ENCODE peak calls at places on chromosomes 13 and 19, in six cellular contexts. C, U, X, T, J and E are unnamed samples.
A peak's percentile ranks its signal among the peaks of the same experiment; 100 is the strongest.

GRCh38 chr13:98466634-98467236 is 110.2 kb downstream of the STK24 start:
- DNase-seq in C (peak; percentile 77), U (peak; percentile 77), X (peak; percentile 94), T (peak; percentile 55), J (peak; percentile 67), E (peak; percentile 72)

GRCh38 chr13:97194473-97194872 is 27.7 kb upstream of the MBNL2 start:
- DNase-seq in C (no peak), U (peak; percentile 91), X (no peak), T (peak; percentile 78), J (peak; percentile 92), E (no peak)

GRCh38 chr19:3142292-3142670 is 6.4 kb downstream of the GNA15 start:
- DNase-seq in C (no peak), U (no peak), X (no peak), T (peak; percentile 87), J (peak; percentile 36), E (peak; percentile 88)

GRCh38 chr19:42254083-42254849 is 662 bp downstream of the ERF start:
- DNase-seq in C (peak; percentile 72), U (peak; percentile 86), X (peak; percentile 83), T (peak; percentile 32), J (peak; percentile 72), E (peak; percentile 74)

GRCh38 chr19:42252365-42253244 is 2.3 kb downstream of the ERF start:
- DNase-seq in C (no peak), U (peak; percentile 25), X (no peak), T (peak; percentile 68), J (no peak), E (peak; percentile 81)

GRCh38 chr19:13765395-13766094 is 1.2 kb downstream of the MRI1 start:
- DNase-seq in C (peak; percentile 34), U (peak; percentile 42), X (peak; percentile 49), T (no peak), J (peak; percentile 48), E (peak; percentile 36)

GRCh38 chr19:12997225-12997966 is 2.1 kb downstream of the NFIX start:
- DNase-seq in C (no peak), U (no peak), X (no peak), T (no peak), J (no peak), E (no peak)

GRCh38 chr13:103351035-103351828 is 285.0 kb upstream of the SLC10A2 start:
- DNase-seq in C (peak; percentile 61), U (peak; percentile 63), X (peak; percentile 49), T (no peak), J (peak; percentile 71), E (peak; percentile 2)

GRCh38 chr13:27026396-27026795 is 145.2 kb downstream of the USP12 start:
- DNase-seq in C (peak; percentile 10), U (no peak), X (no peak), T (no peak), J (no peak), E (no peak)

GRCh38 chr13:38537026-38537425 is 149.9 kb upstream of the FREM2 start:
- DNase-seq in C (no peak), U (no peak), X (no peak), T (no peak), J (no peak), E (no peak)

GRCh38 chr13:30108913-30109237 is 198.5 kb downstream of the KATNAL1 start:
- DNase-seq in C (no peak), U (no peak), X (no peak), T (no peak), J (peak; percentile 92), E (no peak)

GRCh38 chr19:45098521-45099464 is 5.8 kb downstream of the PPP1R37 start:
- DNase-seq in C (no peak), U (no peak), X (no peak), T (peak; percentile 45), J (no peak), E (no peak)

GRCh38 chr13:24927810-24928404 is 163.9 kb downstream of the RNF17 start:
- DNase-seq in C (no peak), U (peak; percentile 52), X (no peak), T (no peak), J (no peak), E (no peak)

GRCh38 chr19:12985049-12985776 is 10.1 kb upstream of the NFIX start:
- DNase-seq in C (peak; percentile 33), U (no peak), X (no peak), T (peak; percentile 76), J (peak; percentile 24), E (peak; percentile 27)

GRCh38 chr13:99896712-99897440 is 74.7 kb downstream of the ZIC5 start:
- DNase-seq in C (no peak), U (no peak), X (no peak), T (no peak), J (no peak), E (no peak)

GRCh38 chr13:99894835-99895427 is 76.6 kb downstream of the ZIC5 start:
- DNase-seq in C (no peak), U (peak; percentile 39), X (no peak), T (no peak), J (no peak), E (peak; percentile 11)

GRCh38 chr13:99895428-99895998 is 76.1 kb downstream of the ZIC5 start:
- DNase-seq in C (no peak), U (no peak), X (no peak), T (no peak), J (no peak), E (peak; percentile 8)

GRCh38 chr13:99894105-99894504 is 77.5 kb downstream of the ZIC5 start:
- DNase-seq in C (no peak), U (no peak), X (no peak), T (no peak), J (no peak), E (no peak)

GRCh38 chr13:99895999-99896695 is 75.4 kb downstream of the ZIC5 start:
- DNase-seq in C (peak; percentile 60), U (peak; percentile 52), X (peak; percentile 65), T (no peak), J (no peak), E (no peak)
- H3K18ac ChIP-seq in C (no peak overlapping the region), U (peak overlapping the region; percentile 54), X (peak overlapping the region; percentile 33), T (no peak overlapping the region), J (no peak overlapping the region), E (no peak overlapping the region)

GRCh38 chr19:15372891-15373301 is 6.7 kb downstream of the AKAP8 start:
- DNase-seq in C (no peak), U (no peak), X (no peak), T (no peak), J (no peak), E (no peak)

GRCh38 chr19:15372470-15372869 is 7.1 kb downstream of the AKAP8 start:
- DNase-seq in C (no peak), U (no peak), X (no peak), T (no peak), J (no peak), E (peak; percentile 15)

GRCh38 chr19:15374796-15375440 is 4.7 kb downstream of the AKAP8 start:
- DNase-seq in C (no peak), U (no peak), X (no peak), T (no peak), J (no peak), E (no peak)

GRCh38 chr19:15374105-15374651 is 5.4 kb downstream of the AKAP8 start:
- DNase-seq in C (no peak), U (no peak), X (no peak), T (no peak), J (no peak), E (no peak)

GRCh38 chr19:15373644-15374043 is 5.9 kb downstream of the AKAP8 start:
- DNase-seq in C (no peak), U (no peak), X (no peak), T (no peak), J (no peak), E (no peak)
- H3K18ac ChIP-seq in C (no peak overlapping the region), U (no peak overlapping the region), X (no peak overlapping the region), T (no peak overlapping the region), J (no peak overlapping the region), E (no peak overlapping the region)

GRCh38 chr13:87331178-87331577 is 340.0 kb upstream of the SLITRK5 start:
- DNase-seq in C (no peak), U (no peak), X (no peak), T (no peak), J (peak; percentile 40), E (peak; percentile 70)
- H3K18ac ChIP-seq in C (no peak overlapping the region), U (no peak overlapping the region), X (no peak overlapping the region), T (no peak overlapping the region), J (no peak overlapping the region), E (no peak overlapping the region)

GRCh38 chr19:10601999-10602329 is 14.9 kb upstream of the AP1M2 start:
- DNase-seq in C (no peak), U (no peak), X (no peak), T (no peak), J (no peak), E (no peak)

GRCh38 chr19:10603084-10603872 is 16.2 kb upstream of the AP1M2 start:
- DNase-seq in C (peak; percentile 43), U (peak; percentile 83), X (peak; percentile 57), T (no peak), J (peak; percentile 95), E (peak; percentile 17)

GRCh38 chr19:10604460-10604980 is 17.4 kb upstream of the AP1M2 start:
- DNase-seq in C (no peak), U (peak; percentile 69), X (no peak), T (no peak), J (peak; percentile 70), E (no peak)

GRCh38 chr19:10603873-10604459 is 16.9 kb upstream of the AP1M2 start:
- DNase-seq in C (no peak), U (peak; percentile 42), X (no peak), T (no peak), J (peak; percentile 48), E (peak; percentile 48)

GRCh38 chr19:10602330-10603083 is 15.4 kb upstream of the AP1M2 start:
- DNase-seq in C (peak; percentile 86), U (peak; percentile 86), X (peak; percentile 89), T (peak; percentile 48), J (peak; percentile 85), E (peak; percentile 77)
- H3K18ac ChIP-seq in C (peak overlapping the region; percentile 93), U (peak overlapping the region; percentile 94), X (peak overlapping the region; percentile 60), T (peak overlapping the region; percentile 92), J (peak overlapping the region; percentile 96), E (peak overlapping the region; percentile 98)

DNA sequence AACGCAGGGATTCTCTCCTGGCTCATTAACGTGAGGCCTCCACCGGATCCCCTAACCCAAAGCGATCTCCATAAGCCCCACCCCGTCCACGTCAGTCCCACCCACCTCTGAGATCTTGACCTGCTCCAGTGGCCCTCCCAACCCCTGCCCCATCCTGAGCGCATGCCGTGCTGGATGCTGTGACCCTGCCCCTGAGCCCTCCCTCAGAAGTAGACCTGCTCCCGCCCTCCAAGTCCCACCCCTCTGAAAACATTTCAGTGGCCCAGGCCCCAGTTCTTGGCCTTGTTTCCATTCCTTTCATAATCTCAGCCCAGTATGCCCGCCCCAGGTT is 19.9 kb downstream of the LMTK3 start:
- DNase-seq in C (peak; percentile 98), U (peak; percentile 92), X (no peak), T (no peak), J (no peak), E (no peak)
- H3K18ac ChIP-seq in C (no peak overlapping the region), U (no peak overlapping the region), X (peak overlapping the region; percentile 38), T (no peak overlapping the region), J (no peak overlapping the region), E (no peak overlapping the region)

GRCh38 chr19:31276831-31277230 is 72.4 kb downstream of the TSHZ3 start:
- DNase-seq in C (no peak), U (no peak), X (no peak), T (no peak), J (no peak), E (no peak)
- H3K18ac ChIP-seq in C (no peak overlapping the region), U (no peak overlapping the region), X (no peak overlapping the region), T (no peak overlapping the region), J (no peak overlapping the region), E (peak overlapping the region; percentile 28)

DNA sequence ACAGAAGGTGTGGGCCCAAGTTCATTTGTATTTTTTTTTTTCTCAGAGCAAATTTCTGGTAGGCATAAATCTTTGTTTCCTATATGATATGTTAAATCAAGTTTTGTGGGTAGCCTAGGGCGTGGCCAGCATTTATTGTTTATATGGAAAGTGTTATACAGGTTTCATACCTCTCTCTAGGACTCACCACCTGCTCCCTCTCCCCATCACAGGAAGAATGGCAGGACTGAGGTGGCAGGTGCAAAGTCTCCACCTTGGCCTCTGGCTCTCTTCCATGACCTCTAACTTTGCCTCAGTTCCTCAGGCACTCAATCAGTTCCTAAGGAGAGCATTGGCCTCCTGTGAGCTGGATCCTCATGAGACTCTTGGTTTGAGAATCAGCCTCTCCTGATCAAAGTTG is 172.3 kb upstream of the TSC22D1 start:
- DNase-seq in C (no peak), U (no peak), X (no peak), T (no peak), J (no peak), E (no peak)
- H3K18ac ChIP-seq in C (no peak overlapping the region), U (no peak overlapping the region), X (no peak overlapping the region), T (no peak overlapping the region), J (no peak overlapping the region), E (no peak overlapping the region)